ENCODE peak calls at places on chromosomes 16 and 17, in eight cellular contexts. Y is GM23338, Z is psoas muscle, L is PC-9, U is transverse colon, A is tibial artery, C is kidney, B is colonic mucosa. O is an unnamed sample. For H3K36me3, the result is how much of the 10 kb centered on the place peaks cover.

GRCh38 chr16:65097296-65097695 is 24.6 kb downstream of the CDH11 start:
- DNase-seq in Y (no peak), Z (no peak), L (no peak), U (no peak), A (no peak), C (no peak), B (no peak), O (no peak)

GRCh38 chr17:44360826-44361225 is 2.8 kb downstream of the FAM171A2 start:
- DNase-seq in Y (peak), Z (no peak), L (no peak), U (no peak), A (no peak), C (peak), B (no peak), O (no peak)

GRCh38 chr17:10628756-10629155 is 28.4 kb downstream of the MYH3 start:
- DNase-seq in Y (peak), Z (no peak), L (no peak), U (no peak), A (no peak), C (no peak), B (no peak), O (no peak)

GRCh38 chr17:67531291-67531690 is 154.2 kb downstream of the PITPNC1 start:
- DNase-seq in Y (peak), Z (no peak), L (no peak), U (peak), A (no peak), C (no peak), B (no peak), O (peak)

GRCh38 chr16:86761117-86761971 is 183.0 kb downstream of the FOXL1 start:
- DNase-seq in Y (peak), Z (peak), L (peak), U (peak), A (peak), C (no peak), B (peak), O (peak)

GRCh38 chr17:17698869-17699351 is 17.7 kb downstream of the RAI1 start:
- DNase-seq in Y (peak), Z (peak), L (no peak), U (no peak), A (no peak), C (no peak), B (no peak), O (no peak)

GRCh38 chr16:12020007-12020406 is 43.5 kb downstream of the SNX29 start:
- DNase-seq in Y (no peak), Z (no peak), L (no peak), U (no peak), A (no peak), C (no peak), B (no peak), O (no peak)

GRCh38 chr16:49652441-49653175 is 203.3 kb downstream of the ZNF423 start:
- DNase-seq in Y (no peak), Z (peak), L (no peak), U (no peak), A (peak), C (no peak), B (peak), O (peak)

GRCh38 chr17:29180051-29180787 is at the start of gene MYO18A:
- DNase-seq in Y (peak), Z (peak), L (peak), U (peak), A (peak), C (peak), B (peak), O (peak)

GRCh38 chr17:62778990-62779681 is 29.0 kb downstream of the MARCHF10 start:
- DNase-seq in Y (no peak), Z (no peak), L (peak), U (peak), A (no peak), C (peak), B (no peak), O (no peak)

GRCh38 chr17:74123350-74123749 is 80.1 kb upstream of the RPL38 start:
- DNase-seq in Y (no peak), Z (no peak), L (no peak), U (no peak), A (no peak), C (no peak), B (no peak), O (no peak)

GRCh38 chr17:61475726-61476125 is 23.5 kb downstream of the TBX4 start:
- DNase-seq in Y (no peak), Z (no peak), L (no peak), U (no peak), A (peak), C (no peak), B (no peak), O (no peak)

GRCh38 chr17:1714488-1714979 is 4.4 kb upstream of the TLCD2 start:
- DNase-seq in Y (peak), Z (peak), L (peak), U (peak), A (peak), C (peak), B (peak), O (peak)

GRCh38 chr16:22300427-22301071 is 3.3 kb downstream of the POLR3E start:
- DNase-seq in Y (peak), Z (peak), L (peak), U (peak), A (no peak), C (no peak), B (peak), O (peak)

GRCh38 chr16:87332150-87332549 is 15.0 kb upstream of the C16orf95 start:
- DNase-seq in Y (no peak), Z (peak), L (no peak), U (no peak), A (no peak), C (peak), B (no peak), O (no peak)

GRCh38 chr17:16100737-16101400 is 101.2 kb downstream of the TTC19 start:
- DNase-seq in Y (no peak), Z (no peak), L (no peak), U (no peak), A (no peak), C (no peak), B (no peak), O (no peak)

GRCh38 chr16:58801838-58802237 is 67.7 kb upstream of the GOT2 start:
- DNase-seq in Y (no peak), Z (no peak), L (no peak), U (no peak), A (no peak), C (no peak), B (no peak), O (no peak)

GRCh38 chr17:6279659-6280058 is 155.3 kb downstream of the AIPL1 start:
- DNase-seq in Y (peak), Z (no peak), L (peak), U (peak), A (no peak), C (no peak), B (peak), O (no peak)

GRCh38 chr16:49484454-49484853 is 110.8 kb downstream of the C16orf78 start:
- DNase-seq in Y (peak), Z (peak), L (no peak), U (peak), A (peak), C (peak), B (peak), O (peak)

GRCh38 chr16:89308391-89309333 is 91.2 kb downstream of the ZNF778 start:
- DNase-seq in Y (peak), Z (no peak), L (no peak), U (no peak), A (no peak), C (peak), B (no peak), O (peak)
- H3K27ac ChIP-seq in Y (no peak), Z (no peak), L (no peak), U (no peak), A (no peak), C (no peak), B (no peak), O (no peak)

GRCh38 chr17:39711851-39712250 is 12.0 kb downstream of the ERBB2 start:
- DNase-seq in Y (no peak), Z (peak), L (no peak), U (no peak), A (no peak), C (peak), B (no peak), O (no peak)

GRCh38 chr17:39706921-39707337 is 7.1 kb downstream of the ERBB2 start:
- DNase-seq in Y (no peak), Z (no peak), L (peak), U (peak), A (no peak), C (peak), B (peak), O (no peak)

GRCh38 chr17:39706383-39706782 is 6.5 kb downstream of the ERBB2 start:
- DNase-seq in Y (no peak), Z (no peak), L (no peak), U (no peak), A (no peak), C (no peak), B (no peak), O (no peak)

GRCh38 chr17:39709319-39709997 is 9.6 kb downstream of the ERBB2 start:
- DNase-seq in Y (no peak), Z (peak), L (no peak), U (no peak), A (no peak), C (peak), B (no peak), O (no peak)

GRCh38 chr17:39709998-39710964 is 10.4 kb downstream of the ERBB2 start:
- DNase-seq in Y (no peak), Z (peak), L (no peak), U (no peak), A (no peak), C (peak), B (no peak), O (no peak)
- H3K36me3 ChIP-seq in Y (under half), Z (under half), L (under half), U (under half), A (half or more), C (half or more), B (under half), O (half or more)

GRCh38 chr17:3974980-3975379 is 10.7 kb upstream of the ATP2A3 start:
- DNase-seq in Y (no peak), Z (no peak), L (no peak), U (no peak), A (no peak), C (peak), B (no peak), O (no peak)

GRCh38 chr17:3972931-3973330 is 8.7 kb upstream of the ATP2A3 start:
- DNase-seq in Y (no peak), Z (peak), L (no peak), U (no peak), A (no peak), C (peak), B (no peak), O (no peak)

GRCh38 chr17:3972281-3972731 is 8.1 kb upstream of the ATP2A3 start:
- DNase-seq in Y (no peak), Z (peak), L (no peak), U (peak), A (no peak), C (peak), B (no peak), O (no peak)

GRCh38 chr17:3973498-3974137 is 9.4 kb upstream of the ATP2A3 start:
- DNase-seq in Y (no peak), Z (peak), L (no peak), U (no peak), A (no peak), C (peak), B (no peak), O (no peak)

DNA sequence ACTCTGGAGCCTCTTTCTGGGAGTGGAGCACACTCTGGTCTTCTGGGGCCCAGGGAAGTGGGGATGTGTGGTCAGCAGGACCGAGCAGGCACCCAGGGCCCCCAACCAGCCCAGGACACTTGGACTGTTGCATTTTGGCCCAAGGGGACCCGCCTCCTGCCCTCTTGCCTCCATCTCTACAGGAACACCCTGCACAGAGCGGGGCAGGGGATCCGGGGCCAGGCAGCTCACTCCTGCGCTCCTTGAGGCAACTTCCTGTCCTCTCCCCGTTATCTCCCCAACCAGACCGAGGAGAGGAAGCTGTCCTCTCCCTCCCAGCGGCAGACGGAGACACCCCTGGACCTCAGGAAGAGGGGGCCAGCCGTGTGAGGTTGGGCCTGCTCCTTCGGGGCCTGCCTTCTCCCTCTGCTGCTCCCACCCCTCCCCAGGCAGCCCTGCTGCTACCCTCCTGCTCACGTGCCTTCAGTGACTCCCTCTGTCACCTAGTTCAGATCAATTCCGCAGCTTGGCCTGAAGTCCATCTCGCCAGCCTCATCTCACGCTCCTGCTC is 10.0 kb upstream of the ATP2A3 start:
- DNase-seq in Y (no peak), Z (peak), L (no peak), U (no peak), A (no peak), C (peak), B (no peak), O (no peak)
- TF ChIP-seq CTCF in Y (no peak), Z (no peak), L (no peak), U (no peak), A (no peak), C (no peak), B (no peak), O (no peak)

DNA sequence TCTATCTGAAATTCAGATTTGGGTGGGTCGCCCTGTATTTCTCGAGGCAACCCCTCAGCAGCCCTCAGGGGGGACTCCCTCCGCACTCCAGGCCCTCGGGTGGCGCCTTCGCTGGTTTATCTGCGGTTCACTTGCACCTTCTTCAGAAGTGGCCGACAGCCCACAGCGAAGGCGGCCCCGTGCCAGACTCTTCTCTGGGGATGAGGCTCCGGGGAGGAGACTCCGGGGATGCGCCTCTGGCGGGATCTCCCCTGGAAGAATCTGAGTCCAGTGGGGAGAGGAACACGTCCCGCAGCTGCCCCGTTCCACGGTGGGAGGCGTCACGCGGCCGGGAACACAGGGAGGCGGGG is 63.9 kb upstream of the DNAJA2 start:
- DNase-seq in Y (peak), Z (no peak), L (no peak), U (peak), A (peak), C (peak), B (peak), O (peak)
- H3K27ac ChIP-seq in Y (no peak), Z (no peak), L (no peak), U (peak), A (peak), C (no peak), B (no peak), O (peak)

GRCh38 chr16:84825896-84826557 is 6.2 kb downstream of the CRISPLD2 start:
- DNase-seq in Y (no peak), Z (no peak), L (no peak), U (no peak), A (no peak), C (no peak), B (no peak), O (no peak)
- H3K36me3 ChIP-seq in Y (under half), Z (under half), L (under half), U (under half), A (under half), C (under half), B (under half), O (under half)

GRCh38 chr16:3780570-3780969 is 63.2 kb upstream of the TRAP1 start:
- DNase-seq in Y (no peak), Z (no peak), L (no peak), U (no peak), A (no peak), C (no peak), B (no peak), O (no peak)
- TF ChIP-seq CTCF in Y (peak), Z (no peak), L (no peak), U (no peak), A (no peak), C (no peak), B (no peak), O (no peak)